ENCODE peak calls at places on chromosomes 3 and 15, in five cellular contexts. M, C, G, Z and R are unnamed samples.

GRCh38 chr3:29185706-29186105 is 95.2 kb upstream of the RBMS3 start:
- DNase-seq in M (no peak), C (no peak), G (no peak), Z (peak), R (no peak)

GRCh38 chr3:143001034-143001368 is 369 bp upstream of the U2SURP start:
- DNase-seq in M (peak), C (no peak), G (no peak), Z (no peak), R (no peak)

GRCh38 chr3:88678747-88679146 is 428.7 kb upstream of the EPHA3 start:
- DNase-seq in M (no peak), C (no peak), G (no peak), Z (no peak), R (no peak)

GRCh38 chr3:141412087-141412935 is 44.0 kb downstream of the ZBTB38 start:
- DNase-seq in M (no peak), C (no peak), G (peak), Z (peak), R (peak)

GRCh38 chr15:50880651-50881114 is 27.8 kb upstream of the AP4E1 start:
- DNase-seq in M (peak), C (peak), G (peak), Z (peak), R (peak)

GRCh38 chr3:37793889-37794591 is 67.6 kb upstream of the CTDSPL start:
- DNase-seq in M (no peak), C (no peak), G (no peak), Z (no peak), R (no peak)

GRCh38 chr15:77025471-77025901 is 30.6 kb downstream of the PSTPIP1 start:
- DNase-seq in M (no peak), C (no peak), G (no peak), Z (no peak), R (no peak)

GRCh38 chr3:177905895-177906511 is 630.2 kb upstream of the KCNMB2 start:
- DNase-seq in M (no peak), C (no peak), G (peak), Z (peak), R (peak)

GRCh38 chr3:129654126-129654525 is 47.6 kb upstream of the PLXND1 start:
- DNase-seq in M (no peak), C (no peak), G (peak), Z (no peak), R (peak)

GRCh38 chr3:26621176-26621575 is 1.4 kb upstream of the LRRC3B start:
- DNase-seq in M (no peak), C (no peak), G (no peak), Z (no peak), R (no peak)

GRCh38 chr15:40891810-40892448 is 2.3 kb upstream of the VPS18 start:
- DNase-seq in M (peak), C (no peak), G (peak), Z (peak), R (peak)

GRCh38 chr3:23836536-23837230 is 30.9 kb downstream of the UBE2E1 start:
- DNase-seq in M (peak), C (no peak), G (no peak), Z (no peak), R (no peak)

GRCh38 chr3:23835087-23835486 is 29.3 kb downstream of the UBE2E1 start:
- DNase-seq in M (no peak), C (no peak), G (no peak), Z (no peak), R (no peak)

GRCh38 chr3:23835807-23836206 is 30.1 kb downstream of the UBE2E1 start:
- DNase-seq in M (no peak), C (no peak), G (no peak), Z (no peak), R (no peak)

GRCh38 chr3:23832523-23832922 is 26.8 kb downstream of the UBE2E1 start:
- DNase-seq in M (no peak), C (no peak), G (no peak), Z (no peak), R (no peak)

DNA sequence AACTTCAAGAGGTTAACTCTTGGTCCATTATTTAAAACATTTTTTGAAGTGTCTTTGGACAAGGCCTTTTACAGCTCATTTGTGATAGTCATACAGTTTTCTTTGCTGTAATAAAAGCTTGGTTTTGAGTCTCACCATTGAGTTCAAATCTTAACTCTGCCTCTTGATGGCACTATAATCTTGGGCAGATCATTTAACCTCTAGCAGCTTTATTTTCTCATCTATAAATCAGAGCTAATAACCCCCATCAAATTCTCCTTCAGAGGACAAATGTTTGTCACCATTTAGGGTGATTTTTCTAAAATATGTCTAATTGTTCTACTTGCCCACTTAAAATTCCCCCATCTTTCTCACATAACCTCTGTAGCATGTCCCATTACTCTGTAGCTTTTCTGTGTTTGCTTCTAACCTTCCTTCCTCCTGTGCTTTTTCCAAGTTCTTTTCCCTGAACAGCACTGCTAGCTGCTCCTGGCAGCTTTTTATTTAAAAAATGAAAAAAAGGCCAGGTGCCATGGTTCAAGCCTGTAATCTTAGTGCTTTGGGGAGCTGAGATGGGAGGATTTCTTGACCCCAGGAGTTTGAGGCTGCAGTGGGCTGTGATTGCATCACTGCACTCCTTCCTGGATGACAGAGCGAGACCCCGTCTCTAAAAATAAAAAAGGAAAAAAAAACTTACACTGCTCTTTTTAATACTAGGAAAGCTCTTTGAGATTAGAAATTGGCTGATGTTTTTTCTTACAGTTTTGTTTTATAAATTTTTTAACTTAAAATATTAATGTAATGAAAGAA is 28.5 kb downstream of the UBE2E1 start:
- DNase-seq in M (no peak), C (no peak), G (peak), Z (no peak), R (peak)
- TF ChIP-seq CTCF in M (peak), C (peak), G (peak), Z (peak), R (peak)

DNA sequence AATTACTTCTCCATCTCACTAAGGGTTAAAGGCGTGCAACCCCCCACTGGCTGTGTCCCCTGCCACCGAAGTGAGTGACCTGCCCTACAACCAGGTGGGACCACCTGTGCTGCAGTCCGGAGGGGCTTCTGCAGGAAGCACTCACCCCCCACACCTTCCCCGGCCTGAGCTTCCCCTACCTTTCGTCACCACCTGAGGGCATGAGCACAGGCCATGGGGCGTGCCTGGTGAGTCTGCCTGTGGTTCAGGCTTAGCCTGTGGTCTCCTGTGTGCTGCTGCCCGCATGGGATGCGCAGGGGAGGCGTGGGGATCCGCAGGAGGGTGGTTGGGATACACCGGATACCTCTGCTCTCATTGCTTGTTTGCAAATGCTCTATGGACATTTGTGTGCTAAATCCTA is 46.0 kb downstream of the KLHL25 start:
- DNase-seq in M (no peak), C (no peak), G (no peak), Z (peak), R (no peak)
- TF ChIP-seq CTCF in M (no peak), C (no peak), G (no peak), Z (peak), R (no peak)

GRCh38 chr3:99545941-99546580 is 92.3 kb upstream of the COL8A1 start:
- DNase-seq in M (no peak), C (no peak), G (peak), Z (no peak), R (no peak)

GRCh38 chr3:99551520-99551919 is 86.9 kb upstream of the COL8A1 start:
- DNase-seq in M (no peak), C (no peak), G (no peak), Z (no peak), R (no peak)

GRCh38 chr3:99549220-99549619 is 89.2 kb upstream of the COL8A1 start:
- DNase-seq in M (no peak), C (no peak), G (no peak), Z (no peak), R (no peak)

GRCh38 chr3:99549918-99550603 is 88.3 kb upstream of the COL8A1 start:
- DNase-seq in M (no peak), C (no peak), G (peak), Z (peak), R (peak)

DNA sequence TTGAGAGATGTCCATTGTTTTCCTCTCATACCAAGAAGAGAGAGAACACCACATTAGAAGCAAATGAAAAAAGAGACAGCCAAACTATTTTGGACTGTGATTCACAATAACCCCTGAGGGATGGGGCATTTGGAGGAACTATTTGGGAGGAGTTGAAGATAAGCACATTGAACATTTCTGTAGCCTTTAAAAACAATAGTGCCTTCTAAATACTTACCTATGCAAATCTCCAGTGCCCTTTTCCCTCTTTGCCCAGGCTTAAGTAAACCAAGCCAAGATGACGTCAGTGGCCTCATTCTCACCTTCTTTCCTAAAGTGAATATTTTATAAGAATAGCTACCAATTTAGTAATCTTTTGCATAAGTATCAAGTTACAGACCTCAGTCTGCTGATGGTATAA is 89.7 kb upstream of the COL8A1 start:
- DNase-seq in M (no peak), C (no peak), G (no peak), Z (no peak), R (no peak)
- TF ChIP-seq CTCF in M (no peak), C (no peak), G (no peak), Z (no peak), R (no peak)

DNA sequence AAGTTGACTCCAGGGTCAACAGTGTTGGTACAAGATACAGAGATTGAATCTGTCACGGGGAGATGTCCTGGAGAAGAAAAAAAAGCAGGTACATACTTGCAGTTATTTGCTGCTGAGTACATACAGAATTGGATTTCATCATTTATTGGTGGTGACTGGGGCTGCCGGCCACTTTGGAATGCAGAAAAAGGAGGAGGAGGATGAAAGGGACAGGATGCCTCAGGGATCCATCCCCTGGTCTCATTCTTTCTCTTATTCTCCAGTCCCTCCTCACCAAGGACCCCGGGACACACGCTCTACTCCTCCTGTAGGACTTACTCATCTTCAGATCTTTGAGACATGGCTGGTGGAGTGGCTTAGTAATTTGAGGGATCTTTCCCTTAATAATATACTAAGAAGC is 30.0 kb upstream of the MEIS2 start:
- DNase-seq in M (no peak), C (no peak), G (no peak), Z (no peak), R (no peak)
- TF ChIP-seq CTCF in M (no peak), C (no peak), G (no peak), Z (no peak), R (no peak)